ENCODE peak calls at places on chromosomes 11 and 22, in eight cellular contexts. C is mucosa of descending colon, V is thyroid gland, H is neural progenitor cell, U is lower lobe of right lung, J is A549, X is uterus, N is adrenal gland. P is an unnamed sample.

GRCh38 chr11:86940122-86940777 is 14.9 kb downstream of the FZD4 start:
- DNase-seq in N (peak; percentile 83), V (peak; percentile 86), X (peak; percentile 78), J (no peak), H (no peak), C (no peak), U (no peak), P (no peak)

GRCh38 chr22:46568102-46568809 is 30.8 kb upstream of the CELSR1 start:
- DNase-seq in V (no peak), X (no peak), N (no peak), U (peak; percentile 24), J (no peak), C (no peak), H (peak; percentile 10), P (no peak)

GRCh38 chr11:75508051-75508561 is 17.6 kb downstream of the GDPD5 start:
- DNase-seq in C (no peak), V (no peak), H (no peak), U (no peak), N (peak; percentile 68), X (no peak), J (no peak), P (peak; percentile 76)

GRCh38 chr11:102225689-102226562 is 91.4 kb upstream of the BIRC3 start:
- DNase-seq in N (no peak), H (no peak), C (no peak), J (no peak), X (no peak), U (no peak), V (no peak), P (no peak)

GRCh38 chr11:131924001-131924400 is 553.6 kb downstream of the NTM start:
- DNase-seq in J (no peak), U (no peak), H (no peak), X (no peak), N (no peak), C (no peak), V (no peak), P (no peak)

GRCh38 chr11:44005076-44005800 is 42.5 kb upstream of the ACCSL start:
- DNase-seq in X (peak; percentile 22), H (peak; percentile 77), U (no peak), N (peak; percentile 58), C (no peak), J (no peak), V (no peak), P (no peak)

GRCh38 chr11:110929129-110929528 is 216.9 kb upstream of the ARHGAP20 start:
- DNase-seq in J (no peak), N (no peak), U (no peak), H (no peak), C (no peak), X (no peak), V (no peak), P (no peak)

GRCh38 chr22:20956258-20957117 is 10.6 kb upstream of the AIFM3 start:
- DNase-seq in U (no peak), V (peak; percentile 18), N (no peak), C (peak; percentile 83), H (peak; percentile 63), J (peak; percentile 23), X (no peak), P (no peak)

GRCh38 chr11:121466063-121466794 is 13.5 kb upstream of the SORL1-AS1 start:
- DNase-seq in J (peak; percentile 86), U (peak; percentile 82), N (peak; percentile 98), V (peak; percentile 99), X (peak; percentile 95), C (peak; percentile 95), H (peak; percentile 56), P (no peak)

GRCh38 chr11:83335446-83336070 is 49.4 kb upstream of the CCDC90B start:
- DNase-seq in C (no peak), J (no peak), N (no peak), U (no peak), H (no peak), X (no peak), V (no peak), P (no peak)

GRCh38 chr11:20201231-20201630 is 41.0 kb upstream of the DBX1 start:
- DNase-seq in X (no peak), J (no peak), H (no peak), V (no peak), N (no peak), U (no peak), C (no peak), P (no peak)

GRCh38 chr11:64285885-64286800 is 495 bp downstream of the GPR137 start:
- DNase-seq in U (no peak), X (no peak), C (no peak), V (peak; percentile 40), J (peak; percentile 65), N (peak; percentile 62), H (peak; percentile 39), P (no peak)

DNA sequence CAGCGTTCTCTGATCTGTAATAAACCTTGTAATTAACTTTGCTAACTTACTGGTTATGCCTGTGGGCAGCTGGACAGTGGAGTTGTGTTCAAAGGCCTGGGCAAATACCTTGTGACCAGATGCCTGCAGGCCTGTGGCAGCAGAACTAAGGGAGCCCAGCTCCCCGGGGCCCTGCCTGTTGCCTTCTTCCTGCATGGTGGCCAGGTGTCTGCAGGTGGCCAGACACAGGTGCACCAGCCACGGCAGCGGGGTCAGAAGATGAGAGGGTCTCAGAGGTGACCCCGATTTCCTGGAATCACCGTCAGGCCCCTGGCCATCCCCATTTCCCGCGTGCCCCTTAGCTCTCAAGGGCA is 127.2 kb downstream of the OSBP2 start:
- DNase-seq in N (no peak), H (no peak), J (no peak), X (no peak), V (no peak), C (no peak), U (no peak), P (no peak)
- H3K4me3 ChIP-seq in N (peak overlapping the region; percentile 45), H (peak overlapping the region; percentile 54), J (no peak overlapping the region), X (no peak overlapping the region), V (no peak overlapping the region), C (no peak overlapping the region), U (peak overlapping the region; percentile 49), P (no peak overlapping the region)

DNA sequence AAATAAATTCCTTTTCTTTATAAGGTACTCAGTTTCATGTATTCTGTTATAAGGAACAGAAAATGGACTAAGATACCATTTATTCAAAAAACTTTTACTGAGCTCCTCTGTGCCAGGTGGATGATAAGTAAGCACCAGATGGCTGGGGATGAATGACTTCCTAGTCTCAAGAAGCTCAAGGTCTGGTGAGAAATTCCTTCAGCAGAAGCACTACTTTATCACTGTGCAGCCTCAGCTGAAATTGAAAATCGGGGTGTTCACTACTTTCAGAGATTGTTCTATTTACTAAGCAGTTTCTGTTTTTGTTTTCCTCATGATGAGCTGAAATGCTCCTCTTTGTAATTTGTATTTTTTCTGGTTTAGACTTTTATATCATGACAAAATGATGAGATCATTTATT is 7.8 kb downstream of the LDHAL6A start:
- DNase-seq in N (no peak), C (no peak), U (no peak), X (no peak), V (no peak), J (no peak), H (no peak), P (no peak)
- H3K4me1 ChIP-seq in N (no peaks in the 10 kb centered on the region), C (no peaks in the 10 kb centered on the region), U (no peaks in the 10 kb centered on the region), X (no peaks in the 10 kb centered on the region), V (no peaks in the 10 kb centered on the region), J (no peaks in the 10 kb centered on the region), H (no peaks in the 10 kb centered on the region), P (no peaks in the 10 kb centered on the region)

GRCh38 chr22:31692186-31692886 is 30.3 kb upstream of the PISD start:
- DNase-seq in N (no peak), H (no peak), U (no peak), X (no peak), C (no peak), J (no peak), V (no peak), P (no peak)
- H3K4me3 ChIP-seq in N (no peak overlapping the region), H (no peak overlapping the region), U (no peak overlapping the region), X (no peak overlapping the region), C (no peak overlapping the region), J (no peak overlapping the region), V (no peak overlapping the region), P (no peak overlapping the region)

GRCh38 chr11:95097209-95097608 is 7.6 kb downstream of the ENDOD1 start:
- DNase-seq in J (no peak), H (no peak), N (no peak), X (no peak), V (no peak), U (no peak), C (no peak), P (no peak)
- H3K4me1 ChIP-seq in J (peaks cover 16% of the 10 kb centered on the region), H (no peaks in the 10 kb centered on the region), N (peaks cover 37% of the 10 kb centered on the region), X (peaks cover 4% of the 10 kb centered on the region), V (peaks cover 12% of the 10 kb centered on the region), U (peaks cover 24% of the 10 kb centered on the region), C (peaks cover 27% of the 10 kb centered on the region), P (peaks cover 32% of the 10 kb centered on the region)

GRCh38 chr11:65389294-65389980 is 3.0 kb downstream of the FRMD8 start:
- DNase-seq in C (no peak), J (no peak), N (no peak), U (no peak), V (no peak), H (no peak), X (no peak), P (no peak)
- H3K4me3 ChIP-seq in C (no peak overlapping the region), J (no peak overlapping the region), N (no peak overlapping the region), U (peak overlapping the region; percentile 37), V (no peak overlapping the region), H (no peak overlapping the region), X (no peak overlapping the region), P (no peak overlapping the region)

GRCh38 chr11:35354644-35355043 is 64.7 kb downstream of the SLC1A2 start:
- DNase-seq in N (no peak), V (no peak), X (no peak), H (no peak), U (no peak), J (no peak), C (no peak), P (no peak)
- H3K4me1 ChIP-seq in N (peaks cover 11% of the 10 kb centered on the region), V (no peaks in the 10 kb centered on the region), X (peaks cover 9% of the 10 kb centered on the region), H (no peaks in the 10 kb centered on the region), U (peaks cover 5% of the 10 kb centered on the region), J (peaks cover 16% of the 10 kb centered on the region), C (no peaks in the 10 kb centered on the region), P (peaks cover 10% of the 10 kb centered on the region)